ENCODE peak calls at places on chromosomes 16 and 17, in nine cellular contexts. V, Q, S, X, H, Z, L, J and O are unnamed samples.

GRCh38 chr17:50056217-50056960 is 479 bp downstream of the ITGA3 start:
- DNase-seq in V (no peak), Q (peak), S (peak), X (peak), H (peak), Z (peak), L (peak), J (peak), O (peak)

GRCh38 chr17:7392696-7393612 is 1.4 kb downstream of the PLSCR3 start:
- DNase-seq in V (no peak), Q (no peak), S (no peak), X (peak), H (no peak), Z (no peak), L (no peak), J (peak), O (no peak)

GRCh38 chr17:76914937-76915336 is 46.7 kb downstream of the MGAT5B start:
- DNase-seq in V (no peak), Q (no peak), S (no peak), X (no peak), H (no peak), Z (no peak), L (no peak), J (no peak), O (no peak)

GRCh38 chr16:2468142-2468724 is 2.9 kb upstream of the NTN3 start:
- DNase-seq in V (no peak), Q (no peak), S (no peak), X (peak), H (peak), Z (no peak), L (no peak), J (no peak), O (no peak)

GRCh38 chr16:84240455-84240854 is 643 bp upstream of the KCNG4 start:
- DNase-seq in V (no peak), Q (no peak), S (no peak), X (no peak), H (no peak), Z (no peak), L (no peak), J (no peak), O (no peak)

GRCh38 chr16:69772560-69773254 is 10.6 kb downstream of the WWP2 start:
- DNase-seq in V (no peak), Q (no peak), S (no peak), X (no peak), H (no peak), Z (no peak), L (no peak), J (no peak), O (no peak)

GRCh38 chr17:58236394-58236793 is 2.0 kb upstream of the LPO start:
- DNase-seq in V (no peak), Q (no peak), S (no peak), X (no peak), H (no peak), Z (no peak), L (no peak), J (no peak), O (no peak)

GRCh38 chr17:43755389-43755875 is 3.2 kb downstream of the SOST start:
- DNase-seq in V (no peak), Q (no peak), S (no peak), X (peak), H (peak), Z (no peak), L (peak), J (peak), O (no peak)

GRCh38 chr16:30778549-30779244 is 8.3 kb downstream of the ZNF629 start:
- DNase-seq in V (no peak), Q (no peak), S (peak), X (peak), H (no peak), Z (no peak), L (no peak), J (peak), O (no peak)

GRCh38 chr17:8016632-8017424 is 14.4 kb downstream of the GUCY2D start:
- DNase-seq in V (no peak), Q (peak), S (no peak), X (peak), H (peak), Z (no peak), L (peak), J (peak), O (peak)

GRCh38 chr16:85916141-85916890 is 17.4 kb downstream of the IRF8 start:
- DNase-seq in V (no peak), Q (peak), S (no peak), X (no peak), H (no peak), Z (no peak), L (peak), J (no peak), O (peak)

GRCh38 chr16:80569440-80570105 is 28.8 kb downstream of the DYNLRB2 start:
- DNase-seq in V (no peak), Q (no peak), S (no peak), X (no peak), H (no peak), Z (no peak), L (peak), J (no peak), O (no peak)

GRCh38 chr17:70608193-70608592 is 438.9 kb downstream of the KCNJ2 start:
- DNase-seq in V (no peak), Q (no peak), S (peak), X (no peak), H (no peak), Z (no peak), L (no peak), J (no peak), O (no peak)

GRCh38 chr16:3800477-3801270 is 79.8 kb downstream of the CREBBP start:
- DNase-seq in V (no peak), Q (no peak), S (no peak), X (no peak), H (no peak), Z (no peak), L (no peak), J (no peak), O (no peak)

GRCh38 chr17:5921919-5922318 is 148.3 kb upstream of the WSCD1 start:
- DNase-seq in V (no peak), Q (no peak), S (peak), X (peak), H (no peak), Z (no peak), L (no peak), J (no peak), O (no peak)